ENCODE peak calls at places on chromosomes 3 and 15, in six cellular contexts. H, R, A, L, X and N are unnamed samples.

GRCh38 chr3:152160350-152161011 is 108.2 kb upstream of the MBNL1 start:
- DNase-seq in H (no peak), R (no peak), A (no peak), L (no peak), X (no peak), N (no peak)

GRCh38 chr15:92634641-92635272 is 20.8 kb downstream of the FAM174B start:
- DNase-seq in H (no peak), R (no peak), A (no peak), L (no peak), X (no peak), N (no peak)

GRCh38 chr3:186825294-186825821 is 17.2 kb upstream of the ADIPOQ start:
- DNase-seq in H (peak; percentile 24), R (peak; percentile 67), A (peak; percentile 71), L (no peak), X (no peak), N (peak; percentile 59)

GRCh38 chr3:157920804-157921203 is 185.4 kb downstream of the SHOX2 start:
- DNase-seq in H (no peak), R (no peak), A (no peak), L (no peak), X (no peak), N (no peak)

GRCh38 chr15:86060614-86061125 is 19.0 kb upstream of the AGBL1 start:
- DNase-seq in H (no peak), R (no peak), A (no peak), L (no peak), X (no peak), N (no peak)

GRCh38 chr3:178334239-178334638 is 202.0 kb upstream of the KCNMB2 start:
- DNase-seq in H (no peak), R (no peak), A (no peak), L (no peak), X (no peak), N (no peak)

GRCh38 chr3:53674582-53674981 is 171.6 kb downstream of the CHDH start:
- DNase-seq in H (no peak), R (no peak), A (no peak), L (no peak), X (no peak), N (no peak)

GRCh38 chr3:12588674-12589054 is 31.8 kb downstream of the MKRN2 start:
- DNase-seq in H (no peak), R (no peak), A (no peak), L (no peak), X (no peak), N (no peak)

GRCh38 chr3:135513106-135514063 is 452.1 kb upstream of the PPP2R3A start:
- DNase-seq in H (no peak), R (no peak), A (peak; percentile 81), L (no peak), X (no peak), N (peak; percentile 1)

GRCh38 chr3:143824675-143825074 is 23.6 kb downstream of the SLC9A9 start:
- DNase-seq in H (no peak), R (no peak), A (no peak), L (no peak), X (no peak), N (no peak)